ENCODE peak calls at places on chromosomes 3 and 15, in four cellular contexts. V, C, A and U are unnamed samples.

GRCh38 chr3:166663194-166663593 is 716.9 kb downstream of the ZBBX start:
- DNase-seq in V (no peak), A (peak), C (no peak), U (no peak)

GRCh38 chr3:195438371-195438770 is 4.4 kb downstream of the ACAP2 start:
- DNase-seq in V (no peak), A (no peak), C (no peak), U (no peak)

GRCh38 chr15:51982013-51982769 is 10.6 kb upstream of the LEO1 start:
- DNase-seq in A (peak), C (peak), V (peak), U (peak)

GRCh38 chr15:90706394-90707327 is 10.5 kb upstream of the BLM start:
- DNase-seq in V (no peak), A (no peak), C (no peak), U (no peak)

GRCh38 chr3:150544726-150545125 is 1.6 kb downstream of the SERP1 start:
- DNase-seq in A (peak), V (no peak), C (peak), U (no peak)

GRCh38 chr3:186108106-186108940 is 566 bp downstream of the ETV5 start:
- DNase-seq in C (peak), A (peak), V (peak), U (peak)

GRCh38 chr3:50508821-50509220 is 5.4 kb upstream of the CACNA2D2 start:
- DNase-seq in V (no peak), A (no peak), C (no peak), U (no peak)

GRCh38 chr3:130950641-130951040 is 56.8 kb downstream of the ATP2C1 start:
- DNase-seq in A (peak), V (no peak), C (peak), U (peak)

GRCh38 chr3:139456391-139456790 is 19.9 kb downstream of the RBP2 start:
- DNase-seq in C (no peak), A (no peak), V (no peak), U (no peak)

GRCh38 chr3:139106013-139106932 is 61.6 kb upstream of the PRR23C start:
- DNase-seq in V (no peak), A (no peak), C (no peak), U (no peak)

GRCh38 chr3:34533468-34533867 is 735.0 kb downstream of the PDCD6IP start:
- DNase-seq in C (no peak), A (no peak), V (no peak), U (no peak)

GRCh38 chr3:197912770-197913476 is 37.1 kb upstream of the RPL35A start:
- DNase-seq in A (peak), V (no peak), C (no peak), U (no peak)

GRCh38 chr3:45786801-45787495 is 9.4 kb downstream of the SLC6A20 start:
- DNase-seq in V (no peak), C (no peak), A (no peak), U (no peak)

GRCh38 chr3:150237490-150237889 is 170.6 kb upstream of the TSC22D2 start:
- DNase-seq in A (peak), C (peak), V (no peak), U (peak)

GRCh38 chr3:51378075-51378474 is 7.0 kb upstream of the MANF start:
- DNase-seq in A (no peak), C (no peak), V (no peak), U (no peak)

GRCh38 chr3:66432767-66433521 is 67.9 kb downstream of the LRIG1 start:
- DNase-seq in C (no peak), V (no peak), A (no peak), U (no peak)

GRCh38 chr3:127113571-127113891 is 79.4 kb upstream of the PRR23E start:
- DNase-seq in A (no peak), C (no peak), V (no peak), U (no peak)

GRCh38 chr15:48861813-48862431 is 16.0 kb upstream of the EID1 start:
- DNase-seq in V (peak), A (peak), C (peak), U (peak)

GRCh38 chr3:11282250-11283125 is 10.3 kb downstream of the ATG7 start:
- DNase-seq in V (no peak), A (no peak), C (peak), U (peak)

GRCh38 chr3:43854916-43855315 is 164.2 kb downstream of the ABHD5 start:
- DNase-seq in V (no peak), C (no peak), A (no peak), U (no peak)

GRCh38 chr3:150248116-150248864 is 159.8 kb upstream of the TSC22D2 start:
- DNase-seq in A (peak), C (peak), V (no peak), U (peak)

GRCh38 chr15:90421527-90421926 is 33.5 kb downstream of the IQGAP1 start:
- DNase-seq in V (no peak), A (no peak), C (peak), U (no peak)

GRCh38 chr3:117887031-117887430 is 1147.6 kb downstream of the IGSF11 start:
- DNase-seq in A (no peak), C (no peak), V (no peak), U (no peak)

GRCh38 chr3:155334897-155335883 is 41.7 kb upstream of the STRIT1 start:
- DNase-seq in C (no peak), A (peak), V (no peak), U (no peak)

GRCh38 chr3:15339786-15340215 is 7.4 kb upstream of the SH3BP5 start:
- DNase-seq in V (no peak), C (peak), A (peak), U (peak)

GRCh38 chr3:352599-352998 is 156.0 kb downstream of the CHL1 start:
- DNase-seq in C (no peak), V (no peak), A (no peak), U (no peak)

GRCh38 chr3:67979342-67979741 is 324.9 kb upstream of the SUCLG2 start:
- DNase-seq in A (no peak), C (no peak), V (no peak), U (no peak)
- H3K4me3 ChIP-seq in A (no peak), C (no peak), V (no peak), U (no peak)

GRCh38 chr3:179768080-179768479 is 115.2 kb downstream of the USP13 start:
- DNase-seq in V (peak), C (peak), A (peak), U (peak)
- TF ChIP-seq CTCF in V (peak), C (peak), A (peak), U (peak)

DNA sequence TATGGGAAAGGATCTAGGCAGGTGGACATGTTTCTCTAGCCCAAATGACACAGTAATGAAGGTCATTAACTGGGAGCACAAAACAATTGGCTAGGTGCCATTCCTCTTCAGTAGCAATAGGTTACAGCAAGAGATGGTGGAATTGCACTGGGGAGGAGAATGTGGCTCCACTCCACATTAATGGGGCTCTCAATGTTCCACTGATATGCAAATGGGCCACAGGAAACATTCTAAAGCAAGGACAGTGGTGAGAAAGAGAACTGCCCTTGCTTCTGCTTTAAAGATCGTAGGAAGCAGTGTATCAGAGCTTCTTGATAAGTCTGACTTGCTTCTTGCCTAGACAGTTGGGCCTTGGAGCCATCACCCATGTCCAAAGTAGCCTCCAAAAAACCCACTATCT is 271.4 kb upstream of the PPP2R3A start:
- DNase-seq in C (no peak), V (peak), A (no peak), U (no peak)
- H3K4me3 ChIP-seq in C (no peak), V (no peak), A (no peak), U (no peak)

DNA sequence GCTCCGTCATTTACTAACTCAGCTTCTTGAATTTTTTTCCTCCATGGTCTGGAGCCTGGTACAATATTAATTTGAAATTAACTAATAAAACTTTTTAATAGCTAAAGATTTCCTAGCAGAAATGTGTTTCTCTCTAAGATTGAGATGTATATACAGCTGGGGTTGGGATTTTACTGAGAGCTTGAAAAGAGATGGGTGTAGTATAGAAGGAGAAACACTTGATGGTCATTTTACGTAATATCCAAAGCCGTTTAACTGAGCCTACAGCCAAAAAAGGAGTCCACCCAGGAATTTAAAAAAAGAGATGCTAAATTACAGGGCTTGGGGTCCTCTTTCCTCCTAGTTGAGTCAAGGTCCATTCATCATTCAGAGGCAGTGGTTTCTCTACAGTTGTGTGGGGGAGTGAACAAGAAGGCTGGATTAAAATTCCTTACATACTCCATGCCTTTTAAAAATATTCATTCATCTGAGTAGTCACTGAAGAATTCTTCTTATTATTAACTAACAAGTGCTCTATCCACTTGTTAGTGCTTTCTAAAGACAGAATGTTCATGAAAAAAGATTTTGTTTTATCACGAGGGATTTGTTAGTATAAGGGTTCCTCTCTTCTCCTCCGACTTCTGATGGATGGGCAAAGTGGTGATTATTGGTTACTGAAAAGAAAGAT is 255.3 kb upstream of the IL12A start:
- DNase-seq in C (peak), A (peak), V (no peak), U (peak)
- TF ChIP-seq CTCF in C (no peak), A (no peak), V (no peak), U (no peak)

GRCh38 chr3:27880969-27881892 is 159.1 kb upstream of the EOMES start:
- DNase-seq in V (no peak), C (no peak), A (no peak), U (no peak)
- H3K4me3 ChIP-seq in V (no peak), C (no peak), A (no peak), U (no peak)

GRCh38 chr15:57111002-57111401 is 192.6 kb downstream of the TCF12 start:
- DNase-seq in A (no peak), C (no peak), V (peak), U (no peak)
- TF ChIP-seq CTCF in A (peak), C (peak), V (peak), U (peak)

DNA sequence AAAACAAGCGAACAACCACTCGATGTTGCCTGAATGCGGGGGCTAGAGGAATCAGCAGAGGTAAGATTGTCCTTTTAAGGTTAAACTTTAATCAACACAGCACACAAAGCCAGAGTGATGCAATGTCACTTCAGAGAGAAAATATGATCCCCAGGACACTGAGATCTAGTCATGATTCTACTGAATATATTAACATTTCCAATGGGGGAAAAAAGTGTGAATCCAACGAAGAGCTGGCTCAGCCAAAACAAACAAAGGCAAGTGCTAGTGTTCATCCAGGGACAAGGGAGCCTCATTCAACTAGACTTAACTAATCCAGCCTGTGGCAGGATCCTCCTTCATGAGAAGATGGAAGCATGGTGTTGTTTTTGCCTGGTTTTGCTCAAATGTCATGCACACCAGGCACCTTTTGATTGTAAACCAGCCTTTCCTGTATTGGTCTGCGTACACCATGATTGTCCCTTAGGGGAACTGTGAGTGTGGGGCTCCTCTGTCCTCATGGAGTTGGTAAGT is 35.8 kb downstream of the SCG5 start:
- DNase-seq in V (no peak), A (peak), C (no peak), U (no peak)
- H3K4me3 ChIP-seq in V (no peak), A (no peak), C (no peak), U (no peak)

DNA sequence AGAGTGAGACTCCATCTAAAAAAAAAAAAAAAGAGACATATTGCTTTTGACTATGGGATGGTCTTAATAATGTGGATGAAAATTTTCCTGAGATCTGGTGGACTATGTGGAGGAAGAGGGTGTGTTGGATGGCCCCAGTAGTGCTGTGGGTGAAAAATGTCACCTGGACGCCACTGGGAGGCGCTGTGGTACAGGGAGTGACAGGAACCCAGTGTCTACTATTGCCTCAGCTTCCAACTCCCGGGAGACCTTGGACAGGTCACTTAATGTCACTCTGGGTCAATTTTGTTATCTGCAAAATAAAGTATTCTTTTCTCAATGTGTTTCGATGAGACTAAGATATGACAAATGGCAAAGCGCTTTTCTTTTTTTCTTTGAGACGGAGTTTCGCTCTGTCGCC is 27.7 kb upstream of the DCP1A start:
- DNase-seq in A (peak), V (peak), C (peak), U (peak)
- TF ChIP-seq CTCF in A (peak), V (peak), C (peak), U (peak)

DNA sequence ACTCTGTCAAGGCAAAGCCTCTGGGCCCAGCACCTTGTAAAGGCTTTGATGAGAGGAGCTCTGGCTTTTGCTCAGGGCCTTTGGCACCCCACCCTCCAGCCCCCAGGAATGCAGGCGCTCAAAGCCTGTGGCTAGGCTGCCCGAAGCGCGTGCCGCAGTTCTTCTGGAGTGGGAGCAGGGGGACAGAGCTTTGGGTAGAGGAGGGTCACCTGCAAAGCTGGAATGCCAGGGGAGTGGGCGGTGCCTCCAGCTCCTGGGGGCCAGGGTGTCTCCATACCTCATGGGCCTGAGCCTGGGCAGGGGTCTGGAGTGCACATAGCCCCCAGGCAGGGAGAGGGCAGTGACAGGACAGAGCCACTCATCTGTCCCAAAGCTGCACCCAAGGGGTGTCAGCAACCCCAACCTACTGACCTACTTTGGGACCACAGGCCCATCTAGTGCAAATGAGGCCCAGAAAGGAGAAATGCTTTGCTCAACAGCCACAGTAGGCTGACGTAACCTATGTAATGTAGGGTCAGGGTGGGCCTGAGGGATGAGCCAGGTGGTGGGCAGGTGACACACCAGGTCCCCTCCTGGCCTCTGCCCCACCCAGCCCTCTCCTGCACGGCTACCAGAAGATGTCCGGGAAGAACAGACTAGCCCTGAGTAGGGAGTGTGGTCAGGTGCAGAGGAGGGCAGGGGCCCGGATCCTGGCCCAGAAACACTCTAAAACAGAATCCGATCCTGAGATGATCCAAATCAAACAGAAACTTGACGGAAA is 2.2 kb upstream of the CALML4 start:
- DNase-seq in V (peak), A (no peak), C (no peak), U (no peak)
- H3K4me3 ChIP-seq in V (no peak), A (no peak), C (no peak), U (no peak)

GRCh38 chr3:89246326-89246725 is 138.9 kb downstream of the EPHA3 start:
- DNase-seq in A (no peak), C (no peak), V (peak), U (peak)
- TF ChIP-seq CTCF in A (no peak), C (peak), V (no peak), U (no peak)